ENCODE peak calls at places on chromosomes 7 and 10, in four cellular contexts. H is esophagus squamous epithelium, I is upper lobe of left lung, E is H1. U is an unnamed sample. For H3K27me3, the result is how much of the 10 kb centered on the place peaks cover.

GRCh38 chr10:68474021-68474420 is 2.2 kb upstream of the DNA2 start:
- DNase-seq in H (no peak), I (no peak), E (no peak), U (no peak)

GRCh38 chr10:113131611-113132330 is 181.7 kb downstream of the TCF7L2 start:
- DNase-seq in H (no peak), I (no peak), E (no peak), U (no peak)

GRCh38 chr10:48598243-48598935 is 6.5 kb downstream of the ARHGAP22 start:
- DNase-seq in H (no peak), I (no peak), E (no peak), U (no peak)

GRCh38 chr7:94374231-94374630 is 20.5 kb upstream of the COL1A2 start:
- DNase-seq in H (no peak), I (peak), E (no peak), U (no peak)

GRCh38 chr10:28910960-28911359 is 233.6 kb downstream of the BAMBI start:
- DNase-seq in H (no peak), I (no peak), E (no peak), U (no peak)

GRCh38 chr7:43764039-43764789 is 5.7 kb downstream of the BLVRA start:
- DNase-seq in H (no peak), I (peak), E (peak), U (peak)

GRCh38 chr7:69880848-69881247 is 282.6 kb downstream of the AUTS2 start:
- DNase-seq in H (no peak), I (no peak), E (no peak), U (no peak)

GRCh38 chr7:139034855-139035587 is 821 bp downstream of the ZC3HAV1L start:
- DNase-seq in H (no peak), I (no peak), E (peak), U (peak)

GRCh38 chr10:3080608-3081007 is 13.3 kb downstream of the PFKP start:
- DNase-seq in H (no peak), I (no peak), E (no peak), U (no peak)

GRCh38 chr10:104072786-104073185 is 12.9 kb downstream of the COL17A1 start:
- DNase-seq in H (no peak), I (no peak), E (no peak), U (no peak)

GRCh38 chr7:23529262-23529859 is 2.4 kb downstream of the TRA2A start:
- DNase-seq in H (no peak), I (no peak), E (no peak), U (no peak)
- H3K27ac ChIP-seq in H (no peak), I (no peak), E (no peak), U (no peak)

GRCh38 chr10:56360583-56360966 is 484 bp downstream of the ZWINT start:
- DNase-seq in H (no peak), I (no peak), E (no peak), U (no peak)

GRCh38 chr10:56357018-56357417 is 4.0 kb downstream of the ZWINT start:
- DNase-seq in H (no peak), I (no peak), E (no peak), U (no peak)

GRCh38 chr10:56359837-56360236 is 1.2 kb downstream of the ZWINT start:
- DNase-seq in H (no peak), I (no peak), E (no peak), U (no peak)

DNA sequence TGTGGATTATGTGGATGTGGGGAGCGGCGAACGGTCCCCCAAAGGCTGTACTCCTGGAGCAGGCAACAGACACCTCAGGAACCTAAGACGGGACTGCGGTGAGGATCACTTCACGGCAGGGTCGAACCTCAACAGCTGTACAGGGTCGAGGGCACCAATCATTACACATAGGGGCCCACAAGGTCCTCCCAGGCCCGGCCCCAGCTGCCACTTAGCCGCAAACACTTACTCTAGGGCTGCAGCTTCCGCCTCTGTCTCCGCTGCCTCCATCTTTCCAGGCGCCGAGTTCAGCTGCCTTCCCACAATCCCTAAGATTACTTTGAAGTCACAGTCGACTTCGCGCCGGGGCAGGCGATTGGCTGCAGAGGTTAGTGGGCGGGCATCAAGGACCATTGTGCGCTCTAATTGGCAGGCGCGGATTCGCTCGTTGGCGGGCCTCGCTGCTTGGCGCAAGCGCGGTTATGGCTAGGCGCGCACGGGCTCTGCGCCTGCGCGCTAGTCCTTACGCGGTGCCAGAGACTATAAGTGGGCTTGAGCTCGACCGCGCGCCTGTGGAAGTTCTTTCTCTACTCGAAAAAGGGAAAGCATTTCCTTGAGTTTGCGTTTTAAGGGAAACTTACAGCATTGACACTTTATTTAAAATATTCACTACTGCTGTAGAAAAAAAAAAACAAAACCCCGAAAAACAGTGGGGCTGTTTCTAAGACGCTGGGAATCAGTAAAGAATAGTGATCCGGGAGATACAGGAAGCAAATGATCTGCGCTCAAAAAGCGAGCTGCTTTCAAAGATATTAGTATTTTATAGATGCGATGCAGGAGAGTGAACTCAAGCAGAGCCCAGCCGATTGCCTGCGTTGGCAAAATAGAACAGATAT is at the start of gene ZWINT:
- DNase-seq in H (peak), I (peak), E (peak), U (peak)
- TF ChIP-seq POLR2A in H (peak), I (no peak), E (peak), U (peak)

GRCh38 chr10:70567603-70568002 is 34.9 kb downstream of the PRF1 start:
- DNase-seq in H (no peak), I (no peak), E (no peak), U (no peak)
- H3K27me3 ChIP-seq in H (under half), I (under half), E (under half), U (under half)

DNA sequence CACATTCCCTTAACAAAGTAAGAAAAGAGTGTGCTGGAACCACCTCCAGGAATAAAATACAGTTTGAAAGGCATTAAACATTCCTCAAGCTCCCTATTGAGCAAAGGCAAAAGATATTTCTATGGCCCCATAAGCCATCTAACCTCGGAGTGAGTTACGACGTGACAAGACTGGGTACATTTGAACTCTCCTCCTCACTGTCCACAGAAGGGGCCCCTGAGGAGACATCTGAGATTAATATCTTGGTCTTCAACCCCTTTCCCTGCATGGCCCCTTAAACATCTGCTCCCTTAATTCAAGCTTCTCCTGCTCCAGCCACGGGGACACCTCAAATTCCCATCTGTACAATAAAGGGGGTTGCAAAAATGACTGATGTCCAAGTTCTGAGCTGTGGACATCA is 526 bp downstream of the GIMAP1 start:
- DNase-seq in H (no peak), I (no peak), E (no peak), U (no peak)
- H3K27ac ChIP-seq in H (peak), I (peak), E (no peak), U (peak)

GRCh38 chr10:125158528-125159485 is 1.6 kb downstream of the CTBP2 start:
- DNase-seq in H (no peak), I (peak), E (peak), U (peak)
- TF ChIP-seq POLR2A in H (peak), I (peak), E (no peak), U (peak)

DNA sequence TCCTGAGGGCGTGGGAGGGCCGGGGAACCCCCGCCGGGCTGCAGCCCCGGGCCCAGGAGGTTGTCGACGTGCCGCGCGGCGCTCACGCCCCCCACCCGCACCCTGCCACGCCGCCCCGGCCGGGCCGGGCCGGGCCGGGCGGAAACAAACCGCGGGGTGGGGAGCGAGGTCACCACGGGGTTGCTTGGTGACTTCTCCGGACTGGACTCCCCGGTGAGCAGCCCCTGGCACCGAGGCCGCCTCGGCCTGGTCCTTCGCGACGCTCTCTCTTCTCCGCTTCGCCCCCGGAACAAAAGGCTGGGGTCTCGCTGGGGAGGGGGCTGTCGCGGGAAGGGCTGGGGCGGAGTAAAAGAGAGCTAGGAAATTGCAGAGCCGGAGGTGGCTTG is 478 bp downstream of the WIPF3 start:
- DNase-seq in H (no peak), I (no peak), E (peak), U (no peak)
- H3K27me3 ChIP-seq in H (under half), I (under half), E (under half), U (under half)

GRCh38 chr7:4769753-4770152 is 5.7 kb upstream of the AP5Z1 start:
- DNase-seq in H (no peak), I (no peak), E (no peak), U (no peak)
- H3K27ac ChIP-seq in H (no peak), I (no peak), E (no peak), U (no peak)

DNA sequence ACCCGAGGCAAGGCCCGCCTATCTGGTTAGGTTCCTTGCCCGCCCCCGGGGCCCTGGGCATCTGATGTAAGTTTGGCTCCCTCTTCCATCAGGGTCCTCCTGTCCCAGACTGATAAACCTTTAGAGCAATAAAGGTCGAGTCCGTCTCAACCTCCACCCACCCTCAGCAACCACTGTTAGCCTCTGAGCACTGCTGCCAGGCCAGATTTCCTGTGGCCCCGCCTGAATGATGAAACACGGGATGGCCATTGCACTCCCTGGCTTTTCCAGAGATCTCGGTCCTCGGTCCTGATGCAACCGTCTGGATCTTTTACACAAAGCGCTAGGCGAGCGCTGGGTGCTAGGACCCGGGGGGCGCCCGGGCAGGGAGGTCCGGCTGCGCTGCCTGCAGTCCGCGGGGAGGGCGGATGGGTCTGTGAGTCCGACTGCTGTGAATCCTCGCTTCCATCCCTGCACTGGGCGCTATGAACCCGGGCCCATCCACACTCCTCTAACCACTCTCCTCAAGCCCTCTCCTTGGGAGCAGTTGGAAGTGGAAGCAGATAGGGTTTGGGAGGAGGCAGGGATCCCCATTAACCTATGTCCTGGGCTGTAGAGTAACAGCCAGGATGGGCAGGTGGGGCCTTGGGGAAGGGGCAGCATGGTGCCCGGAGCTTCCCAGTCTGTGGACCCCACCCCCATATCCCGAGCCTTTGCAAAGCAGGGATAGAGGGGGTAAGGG is 875 bp upstream of the DDIT4 start:
- DNase-seq in H (peak), I (peak), E (peak), U (peak)
- TF ChIP-seq POLR2A in H (peak), I (no peak), E (no peak), U (peak)